ENCODE peak calls at places on chromosome 10, in five cellular contexts. M is HCT116, S is SK-N-SH, O is GM12878, I is HepG2. Q is an unnamed sample.

GRCh38 chr10:111112333-111112732 is 35.5 kb downstream of the ADRA2A start:
- DNase-seq in I (no peak), O (no peak), S (no peak), M (no peak), Q (no peak)

GRCh38 chr10:77566228-77566627 is 71.4 kb downstream of the KCNMA1 start:
- DNase-seq in S (no peak), M (no peak), O (no peak), I (no peak), Q (no peak)

GRCh38 chr10:90959826-90960225 is 38.9 kb upstream of the ANKRD1 start:
- DNase-seq in O (no peak), S (no peak), I (no peak), M (no peak), Q (no peak)

GRCh38 chr10:63812491-63812890 is 291.3 kb downstream of the REEP3 start:
- DNase-seq in S (no peak), M (no peak), I (no peak), O (no peak), Q (no peak)

GRCh38 chr10:7444576-7445226 is 33.9 kb upstream of the SFMBT2 start:
- DNase-seq in S (peak; percentile 33), M (no peak), O (no peak), I (no peak), Q (no peak)

GRCh38 chr10:128026620-128027281 is 99.5 kb downstream of the MKI67 start:
- DNase-seq in M (no peak), I (no peak), O (no peak), S (no peak), Q (no peak)

GRCh38 chr10:123884351-123884906 is 7.2 kb downstream of the CPXM2 start:
- DNase-seq in S (no peak), I (no peak), M (no peak), O (no peak), Q (no peak)

GRCh38 chr10:71212249-71213126 is at the start of gene UNC5B:
- DNase-seq in O (no peak), S (peak; percentile 97), I (peak; percentile 54), M (peak; percentile 76), Q (peak; percentile 85)

GRCh38 chr10:70615784-70616511 is 13.4 kb upstream of the PRF1 start:
- DNase-seq in I (no peak), O (no peak), M (no peak), S (no peak), Q (no peak)

GRCh38 chr10:104353325-104354048 is at the start of gene CFAP58:
- DNase-seq in I (peak; percentile 45), O (peak; percentile 57), M (peak; percentile 89), S (peak; percentile 89), Q (peak; percentile 94)

GRCh38 chr10:47165711-47166404 is 134.1 kb upstream of the GDF10 start:
- DNase-seq in I (no peak), M (no peak), O (no peak), S (no peak), Q (no peak)

GRCh38 chr10:35208536-35208935 is 81.9 kb downstream of the CREM start:
- DNase-seq in S (no peak), O (no peak), M (no peak), I (no peak), Q (no peak)

GRCh38 chr10:115417585-115418265 is 324.6 kb downstream of the ATRNL1 start:
- DNase-seq in M (peak; percentile 66), S (peak; percentile 22), I (peak; percentile 60), O (peak; percentile 4), Q (no peak)
- TF ChIP-seq ZBTB33 in M (no peak), S (no peak), I (no peak), O (no peak), Q (no peak)

GRCh38 chr10:14695833-14696232 is 78.9 kb downstream of the FAM107B start:
- DNase-seq in O (no peak), M (no peak), I (no peak), S (no peak), Q (no peak)
- TF ChIP-seq ZBTB33 in O (no peak), M (no peak), I (no peak), S (no peak), Q (no peak)

GRCh38 chr10:33174674-33175073 is 159.8 kb downstream of the NRP1 start:
- DNase-seq in O (no peak), I (no peak), M (no peak), S (no peak), Q (no peak)

GRCh38 chr10:33178026-33178755 is 156.3 kb downstream of the NRP1 start:
- DNase-seq in M (no peak), O (no peak), S (no peak), I (no peak), Q (no peak)

GRCh38 chr10:33179056-33179455 is 155.4 kb downstream of the NRP1 start:
- DNase-seq in M (no peak), O (no peak), S (no peak), I (no peak), Q (no peak)

GRCh38 chr10:33183658-33184057 is 150.8 kb downstream of the NRP1 start:
- DNase-seq in M (no peak), S (no peak), I (no peak), O (no peak), Q (no peak)

DNA sequence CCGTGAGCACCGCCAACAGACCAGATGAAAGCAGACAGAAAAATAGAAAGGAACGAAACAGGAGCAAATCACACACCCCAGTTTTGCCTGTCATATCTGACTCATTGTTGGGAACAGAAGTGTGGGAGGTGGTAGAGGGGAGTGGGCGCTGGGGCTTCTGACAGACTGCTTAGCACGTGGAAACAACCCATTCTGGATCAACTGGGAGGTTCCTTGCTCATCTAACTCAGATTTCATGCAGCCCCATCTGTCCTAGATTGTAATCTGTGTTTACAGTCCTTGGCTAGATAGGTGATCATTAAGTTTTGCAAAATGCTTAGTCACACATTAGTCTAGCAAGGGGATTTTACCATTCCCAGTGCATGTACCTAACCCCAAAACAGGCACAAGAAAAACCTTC is 154.1 kb downstream of the NRP1 start:
- DNase-seq in O (no peak), I (peak; percentile 4), M (no peak), S (no peak), Q (no peak)
- TF ChIP-seq ZBTB33 in O (no peak), I (no peak), M (no peak), S (no peak), Q (no peak)

GRCh38 chr10:96275685-96276418 is 4.5 kb upstream of the BLNK start:
- DNase-seq in O (no peak), S (no peak), M (no peak), I (no peak), Q (no peak)
- TF ChIP-seq ZBTB33 in O (no peak), S (no peak), M (no peak), I (no peak), Q (no peak)

Q was measured in K562.